ENCODE peak calls at places on chromosomes 12 and 14, in four cellular contexts. One of them, this sample, is unnamed.

GRCh38 chr14:26709019-26709418 is 111.2 kb upstream of the NOVA1 start:
- DNase-seq in AG10803: peak
- DNase-seq in cardiac fibroblast: peak
- DNase-seq in fibroblast of villous mesenchyme: no peak
- DNase-seq in this sample: no peak

GRCh38 chr12:69022674-69023073 is 89.7 kb upstream of the CPM start:
- DNase-seq in AG10803: no peak
- DNase-seq in fibroblast of villous mesenchyme: no peak
- DNase-seq in cardiac fibroblast: no peak
- DNase-seq in this sample: no peak

GRCh38 chr12:119505001-119505400 is 88.6 kb upstream of the TMEM233 start:
- DNase-seq in AG10803: no peak
- DNase-seq in fibroblast of villous mesenchyme: no peak
- DNase-seq in cardiac fibroblast: no peak
- DNase-seq in this sample: peak

GRCh38 chr12:32918890-32919791 is 22.6 kb upstream of the PKP2 start:
- DNase-seq in AG10803: no peak
- DNase-seq in fibroblast of villous mesenchyme: peak
- DNase-seq in cardiac fibroblast: peak
- DNase-seq in this sample: peak

GRCh38 chr12:70032076-70032475 is 207.0 kb downstream of the MYRFL start:
- DNase-seq in fibroblast of villous mesenchyme: no peak
- DNase-seq in AG10803: peak
- DNase-seq in cardiac fibroblast: no peak
- DNase-seq in this sample: no peak

GRCh38 chr12:13004986-13005385 is 4.9 kb upstream of the HEBP1 start:
- DNase-seq in cardiac fibroblast: no peak
- DNase-seq in AG10803: no peak
- DNase-seq in fibroblast of villous mesenchyme: no peak
- DNase-seq in this sample: no peak

GRCh38 chr14:88746042-88746441 is 46.7 kb downstream of the EML5 start:
- DNase-seq in AG10803: no peak
- DNase-seq in fibroblast of villous mesenchyme: peak
- DNase-seq in cardiac fibroblast: no peak
- DNase-seq in this sample: no peak

GRCh38 chr12:6839482-6840201 is 1.1 kb upstream of the GNB3 start:
- DNase-seq in AG10803: no peak
- DNase-seq in fibroblast of villous mesenchyme: no peak
- DNase-seq in cardiac fibroblast: no peak
- DNase-seq in this sample: no peak

GRCh38 chr14:77052281-77053044 is 24.0 kb upstream of the IRF2BPL start:
- DNase-seq in fibroblast of villous mesenchyme: no peak
- DNase-seq in cardiac fibroblast: peak
- DNase-seq in AG10803: no peak
- DNase-seq in this sample: peak

GRCh38 chr12:71727958-71728357 is 26.7 kb upstream of the RAB21 start:
- DNase-seq in cardiac fibroblast: no peak
- DNase-seq in AG10803: no peak
- DNase-seq in fibroblast of villous mesenchyme: no peak
- DNase-seq in this sample: no peak

GRCh38 chr14:95514131-95515079 is 2.0 kb downstream of the SYNE3 start:
- DNase-seq in cardiac fibroblast: no peak
- DNase-seq in fibroblast of villous mesenchyme: no peak
- DNase-seq in AG10803: no peak
- DNase-seq in this sample: peak

GRCh38 chr12:88501976-88502938 is 78.0 kb downstream of the KITLG start:
- DNase-seq in cardiac fibroblast: peak
- DNase-seq in fibroblast of villous mesenchyme: peak
- DNase-seq in AG10803: peak
- DNase-seq in this sample: peak

GRCh38 chr14:68813318-68813838 is 20.5 kb upstream of the ZFP36L1 start:
- DNase-seq in cardiac fibroblast: no peak
- DNase-seq in AG10803: no peak
- DNase-seq in fibroblast of villous mesenchyme: no peak
- DNase-seq in this sample: no peak

GRCh38 chr12:13713746-13714400 is 267.5 kb downstream of the GRIN2B start:
- DNase-seq in AG10803: no peak
- DNase-seq in fibroblast of villous mesenchyme: no peak
- DNase-seq in cardiac fibroblast: no peak
- DNase-seq in this sample: no peak

GRCh38 chr12:57737467-57738141 is 938 bp downstream of the AGAP2 start:
- DNase-seq in cardiac fibroblast: no peak
- DNase-seq in fibroblast of villous mesenchyme: no peak
- DNase-seq in AG10803: no peak
- DNase-seq in this sample: no peak

GRCh38 chr12:6437586-6437985 is 7.2 kb upstream of the CD27 start:
- DNase-seq in fibroblast of villous mesenchyme: no peak
- DNase-seq in AG10803: no peak
- DNase-seq in cardiac fibroblast: no peak
- DNase-seq in this sample: no peak

GRCh38 chr12:52213541-52214420 is 19.3 kb upstream of the KRT7 start:
- DNase-seq in cardiac fibroblast: peak
- DNase-seq in AG10803: peak
- DNase-seq in fibroblast of villous mesenchyme: peak
- DNase-seq in this sample: peak

GRCh38 chr14:43147480-43147879 is 1359.6 kb downstream of the FSCB start:
- DNase-seq in AG10803: no peak
- DNase-seq in fibroblast of villous mesenchyme: no peak
- DNase-seq in cardiac fibroblast: no peak
- DNase-seq in this sample: no peak

GRCh38 chr12:91622981-91623380 is 440.4 kb upstream of the DCN start:
- DNase-seq in AG10803: no peak
- DNase-seq in cardiac fibroblast: no peak
- DNase-seq in fibroblast of villous mesenchyme: no peak
- DNase-seq in this sample: no peak

GRCh38 chr14:56874375-56874774 is 64.1 kb upstream of the OTX2 start:
- DNase-seq in fibroblast of villous mesenchyme: no peak
- DNase-seq in cardiac fibroblast: no peak
- DNase-seq in AG10803: no peak
- DNase-seq in this sample: peak
- TF ChIP-seq CTCF in fibroblast of villous mesenchyme: peak
- TF ChIP-seq CTCF in cardiac fibroblast: no peak
- TF ChIP-seq CTCF in AG10803: no peak
- TF ChIP-seq CTCF in this sample: peak

DNA sequence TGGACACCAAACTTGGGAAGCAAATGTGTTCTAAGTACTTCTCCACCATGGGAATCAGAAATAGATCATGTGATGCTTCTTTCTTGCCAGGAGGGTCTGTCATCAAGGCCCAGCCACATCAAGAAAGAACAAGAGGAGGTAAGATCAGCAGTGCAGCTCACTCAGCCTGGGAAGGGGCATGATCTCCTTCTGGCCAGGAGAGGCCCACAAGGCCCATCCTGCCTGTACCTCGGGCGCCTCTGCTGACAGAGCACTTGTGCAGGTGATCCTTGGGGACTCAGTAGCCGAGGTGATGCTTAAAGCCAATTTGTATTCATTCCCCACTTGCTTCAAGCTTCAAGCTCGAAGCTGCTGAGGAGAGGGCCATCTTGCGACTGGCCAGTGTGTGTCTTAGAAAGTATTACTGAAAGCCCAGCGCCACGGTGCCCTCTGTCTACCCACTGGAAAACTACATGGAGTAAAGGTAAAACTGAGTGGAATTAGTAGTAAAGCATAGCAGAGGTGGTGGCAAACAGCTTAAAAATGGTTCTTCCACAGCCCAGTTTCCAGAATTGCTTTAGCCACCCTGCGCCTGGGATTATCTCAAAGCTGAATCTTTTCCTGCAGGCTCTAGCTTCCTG is 26.2 kb downstream of the RTRAF start:
- DNase-seq in AG10803: no peak
- DNase-seq in fibroblast of villous mesenchyme: peak
- DNase-seq in cardiac fibroblast: peak
- DNase-seq in this sample: peak
- TF ChIP-seq CTCF in AG10803: peak
- TF ChIP-seq CTCF in fibroblast of villous mesenchyme: peak
- TF ChIP-seq CTCF in cardiac fibroblast: peak
- TF ChIP-seq CTCF in this sample: peak

DNA sequence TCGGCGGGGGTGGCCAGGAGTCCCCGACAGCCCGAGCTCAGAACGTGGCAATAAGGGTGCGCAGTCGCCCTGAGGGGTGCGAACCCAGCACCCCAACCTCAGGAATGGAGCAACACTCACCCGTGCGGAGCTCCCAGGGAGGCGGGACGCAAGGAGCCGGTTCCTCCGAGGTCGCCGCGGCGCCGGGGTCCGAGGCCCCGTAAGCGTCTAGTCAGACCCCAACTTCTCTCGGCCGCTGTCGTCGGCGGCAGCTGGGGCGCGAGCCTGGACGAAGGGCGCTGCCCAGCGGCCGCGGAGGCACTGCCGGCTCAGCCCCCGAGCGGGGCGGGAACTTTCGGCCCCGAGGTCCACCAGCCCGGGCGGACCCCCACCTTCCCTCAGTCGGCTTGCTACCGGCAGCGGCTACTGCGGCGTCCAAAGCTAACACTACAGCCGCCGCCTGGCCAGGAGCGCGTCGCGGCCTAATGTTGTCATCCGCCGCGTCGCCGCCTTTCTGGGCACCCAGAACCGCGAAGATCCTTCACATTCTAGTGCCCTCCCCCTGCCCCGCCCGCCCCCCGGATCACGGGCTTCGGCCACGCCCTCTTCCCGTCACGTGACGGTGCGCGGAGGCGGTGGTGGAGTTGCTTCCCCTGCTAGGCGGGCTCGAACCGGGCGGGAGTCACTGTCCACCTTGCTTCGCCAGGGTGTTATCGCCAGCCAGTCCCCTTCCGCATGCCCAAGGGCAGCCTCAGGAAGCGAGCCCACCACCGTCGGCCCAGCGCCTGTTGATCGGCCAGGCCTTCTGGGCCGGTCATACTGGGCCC is at the start of gene OSBPL8:
- DNase-seq in AG10803: peak
- DNase-seq in cardiac fibroblast: peak
- DNase-seq in fibroblast of villous mesenchyme: peak
- DNase-seq in this sample: peak
- TF ChIP-seq CTCF in AG10803: peak
- TF ChIP-seq CTCF in cardiac fibroblast: no peak
- TF ChIP-seq CTCF in fibroblast of villous mesenchyme: peak
- TF ChIP-seq CTCF in this sample: no peak

GRCh38 chr12:102917026-102917787 is at the start of gene PAH:
- DNase-seq in cardiac fibroblast: no peak
- DNase-seq in AG10803: no peak
- DNase-seq in fibroblast of villous mesenchyme: no peak
- DNase-seq in this sample: no peak
- TF ChIP-seq CTCF in cardiac fibroblast: no peak
- TF ChIP-seq CTCF in AG10803: no peak
- TF ChIP-seq CTCF in fibroblast of villous mesenchyme: no peak
- TF ChIP-seq CTCF in this sample: no peak

DNA sequence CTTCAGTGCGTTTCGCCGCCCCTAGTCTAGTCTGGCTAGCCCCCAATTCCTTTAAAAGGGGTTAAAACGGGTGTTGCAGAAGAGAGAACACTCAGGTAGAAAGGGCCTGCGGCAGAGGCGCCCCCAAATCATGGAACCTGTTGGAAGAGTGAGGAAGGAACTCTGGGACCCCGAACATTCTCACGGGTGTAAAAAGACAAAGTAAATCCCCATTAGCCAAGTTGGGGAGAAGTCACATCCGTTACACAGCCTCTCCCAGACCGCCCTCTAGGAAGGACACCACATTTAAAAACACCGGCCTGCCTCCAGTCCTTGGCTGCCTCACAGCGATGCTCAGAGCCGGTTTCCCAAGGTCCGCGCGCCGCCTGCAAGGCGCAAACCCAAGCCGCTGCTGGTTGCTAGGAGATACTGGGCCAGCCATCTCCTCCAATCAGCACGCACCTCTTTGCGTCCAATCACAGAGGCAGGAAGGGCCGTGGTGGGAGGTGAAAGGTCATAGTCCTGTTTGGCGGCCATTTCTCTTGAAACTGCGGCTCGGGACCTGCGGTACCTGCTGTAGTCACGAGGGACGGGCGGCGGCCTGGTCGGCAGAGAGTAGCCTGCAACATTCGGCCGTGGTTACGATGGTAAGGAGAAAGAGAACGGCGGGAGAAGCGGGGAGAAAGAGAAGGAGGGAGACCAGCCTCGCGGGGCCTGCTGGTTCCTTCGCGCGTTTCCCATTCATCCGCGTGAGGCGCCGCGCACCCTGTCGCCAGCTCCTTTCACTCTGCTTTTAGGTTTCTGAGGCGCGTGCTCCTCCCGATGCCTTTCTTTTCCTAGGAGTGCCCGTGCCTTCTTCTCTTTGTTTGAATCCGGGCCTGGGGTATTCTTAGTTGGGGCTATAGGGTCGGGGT is at the start of gene SNRPF:
- DNase-seq in AG10803: peak
- DNase-seq in cardiac fibroblast: peak
- DNase-seq in fibroblast of villous mesenchyme: peak
- DNase-seq in this sample: peak
- TF ChIP-seq CTCF in AG10803: peak
- TF ChIP-seq CTCF in cardiac fibroblast: peak
- TF ChIP-seq CTCF in fibroblast of villous mesenchyme: no peak
- TF ChIP-seq CTCF in this sample: no peak

GRCh38 chr14:45838597-45838996 is 585.6 kb upstream of the MIS18BP1 start:
- DNase-seq in AG10803: no peak
- DNase-seq in fibroblast of villous mesenchyme: no peak
- DNase-seq in cardiac fibroblast: peak
- DNase-seq in this sample: peak
- TF ChIP-seq CTCF in AG10803: no peak
- TF ChIP-seq CTCF in fibroblast of villous mesenchyme: no peak
- TF ChIP-seq CTCF in cardiac fibroblast: no peak
- TF ChIP-seq CTCF in this sample: no peak

GRCh38 chr12:24155042-24155441 is 205.6 kb upstream of the SOX5 start:
- DNase-seq in fibroblast of villous mesenchyme: no peak
- DNase-seq in cardiac fibroblast: no peak
- DNase-seq in AG10803: no peak
- DNase-seq in this sample: no peak
- TF ChIP-seq CTCF in fibroblast of villous mesenchyme: no peak
- TF ChIP-seq CTCF in cardiac fibroblast: no peak
- TF ChIP-seq CTCF in AG10803: no peak
- TF ChIP-seq CTCF in this sample: no peak